ENCODE peak calls at places on chromosomes 4 and X, in four cellular contexts. One of them, this sample, is unnamed. For H3K4me1, the result is how much of the 10 kb centered on the place peaks cover.

GRCh38 chrX:40748977-40749376 is 13.6 kb upstream of the MED14 start:
- DNase-seq in psoas muscle: no peak
- DNase-seq in H9: no peak
- DNase-seq in ovary: no peak
- DNase-seq in this sample: no peak

GRCh38 chr4:61841710-61842109 is 641.6 kb downstream of the ADGRL3 start:
- DNase-seq in psoas muscle: no peak
- DNase-seq in H9: no peak
- DNase-seq in ovary: no peak
- DNase-seq in this sample: no peak

GRCh38 chr4:5051210-5051691 is at the start of gene STK32B:
- DNase-seq in psoas muscle: peak
- DNase-seq in H9: peak
- DNase-seq in ovary: peak
- DNase-seq in this sample: peak

GRCh38 chr4:43560047-43560446 is 667.5 kb downstream of the GRXCR1 start:
- DNase-seq in H9: no peak
- DNase-seq in ovary: no peak
- DNase-seq in psoas muscle: no peak
- DNase-seq in this sample: no peak

GRCh38 chr4:17117746-17118145 is 219.3 kb upstream of the LDB2 start:
- DNase-seq in ovary: no peak
- DNase-seq in psoas muscle: no peak
- DNase-seq in H9: no peak
- DNase-seq in this sample: no peak

GRCh38 chrX:104359124-104359523 is 104.4 kb upstream of the ESX1 start:
- DNase-seq in psoas muscle: no peak
- DNase-seq in H9: no peak
- DNase-seq in ovary: no peak
- DNase-seq in this sample: no peak

GRCh38 chr4:18980516-18981233 is 959.1 kb upstream of the LCORL start:
- DNase-seq in psoas muscle: no peak
- DNase-seq in H9: no peak
- DNase-seq in ovary: no peak
- DNase-seq in this sample: no peak

GRCh38 chrX:20228245-20228644 is 38.5 kb downstream of the RPS6KA3 start:
- DNase-seq in psoas muscle: no peak
- DNase-seq in H9: no peak
- DNase-seq in ovary: no peak
- DNase-seq in this sample: no peak

GRCh38 chrX:14406225-14406624 is 123.1 kb upstream of the GLRA2 start:
- DNase-seq in psoas muscle: no peak
- DNase-seq in H9: no peak
- DNase-seq in ovary: no peak
- DNase-seq in this sample: no peak

GRCh38 chr4:140901736-140902336 is 145.7 kb upstream of the TBC1D9 start:
- DNase-seq in H9: no peak
- DNase-seq in psoas muscle: no peak
- DNase-seq in ovary: no peak
- DNase-seq in this sample: no peak

GRCh38 chr4:119906277-119906676 is 160.4 kb downstream of the MAD2L1 start:
- DNase-seq in psoas muscle: no peak
- DNase-seq in ovary: no peak
- DNase-seq in H9: no peak
- DNase-seq in this sample: peak

GRCh38 chrX:103276581-103277002 is at the start of gene TCEAL5:
- DNase-seq in psoas muscle: no peak
- DNase-seq in H9: no peak
- DNase-seq in ovary: peak
- DNase-seq in this sample: peak

GRCh38 chr4:127708985-127709384 is 21.2 kb upstream of the SLC25A31 start:
- DNase-seq in psoas muscle: no peak
- DNase-seq in ovary: no peak
- DNase-seq in H9: no peak
- DNase-seq in this sample: no peak

GRCh38 chrX:74138943-74139342 is 165.0 kb upstream of the ZCCHC13 start:
- DNase-seq in H9: no peak
- DNase-seq in psoas muscle: no peak
- DNase-seq in ovary: no peak
- DNase-seq in this sample: no peak

GRCh38 chr4:10006236-10006603 is 15.1 kb downstream of the SLC2A9 start:
- DNase-seq in ovary: no peak
- DNase-seq in H9: no peak
- DNase-seq in psoas muscle: no peak
- DNase-seq in this sample: peak

GRCh38 chr4:31071807-31072486 is 351.8 kb downstream of the PCDH7 start:
- DNase-seq in psoas muscle: no peak
- DNase-seq in H9: no peak
- DNase-seq in ovary: no peak
- DNase-seq in this sample: no peak

GRCh38 chrX:151742311-151742710 is 7.8 kb downstream of the CNGA2 start:
- DNase-seq in H9: no peak
- DNase-seq in ovary: no peak
- DNase-seq in psoas muscle: no peak
- DNase-seq in this sample: no peak

GRCh38 chr4:150001815-150002214 is 76.4 kb upstream of the DCLK2 start:
- DNase-seq in ovary: no peak
- DNase-seq in psoas muscle: no peak
- DNase-seq in H9: no peak
- DNase-seq in this sample: no peak

GRCh38 chr4:15455290-15455689 is 14.4 kb upstream of the CC2D2A start:
- DNase-seq in ovary: no peak
- DNase-seq in psoas muscle: peak
- DNase-seq in H9: no peak
- DNase-seq in this sample: no peak

GRCh38 chr4:133190098-133190497 is 41.0 kb downstream of the PCDH10 start:
- DNase-seq in ovary: no peak
- DNase-seq in psoas muscle: no peak
- DNase-seq in H9: no peak
- DNase-seq in this sample: no peak

GRCh38 chr4:110085131-110085530 is 113.3 kb downstream of the ELOVL6 start:
- DNase-seq in psoas muscle: no peak
- DNase-seq in ovary: no peak
- DNase-seq in H9: no peak
- DNase-seq in this sample: no peak

GRCh38 chrX:72142094-72142843 is 10.6 kb upstream of the RTL5 start:
- DNase-seq in H9: no peak
- DNase-seq in psoas muscle: no peak
- DNase-seq in ovary: no peak
- DNase-seq in this sample: no peak

GRCh38 chr4:30268370-30268769 is 451.8 kb upstream of the PCDH7 start:
- DNase-seq in H9: no peak
- DNase-seq in psoas muscle: no peak
- DNase-seq in ovary: no peak
- DNase-seq in this sample: no peak

GRCh38 chr4:80538276-80538926 is 202.9 kb downstream of the CFAP299 start:
- DNase-seq in ovary: no peak
- DNase-seq in H9: no peak
- DNase-seq in psoas muscle: no peak
- DNase-seq in this sample: no peak
- H3K27ac ChIP-seq in ovary: no peak
- H3K27ac ChIP-seq in H9: no peak
- H3K27ac ChIP-seq in psoas muscle: no peak
- H3K27ac ChIP-seq in this sample: no peak

DNA sequence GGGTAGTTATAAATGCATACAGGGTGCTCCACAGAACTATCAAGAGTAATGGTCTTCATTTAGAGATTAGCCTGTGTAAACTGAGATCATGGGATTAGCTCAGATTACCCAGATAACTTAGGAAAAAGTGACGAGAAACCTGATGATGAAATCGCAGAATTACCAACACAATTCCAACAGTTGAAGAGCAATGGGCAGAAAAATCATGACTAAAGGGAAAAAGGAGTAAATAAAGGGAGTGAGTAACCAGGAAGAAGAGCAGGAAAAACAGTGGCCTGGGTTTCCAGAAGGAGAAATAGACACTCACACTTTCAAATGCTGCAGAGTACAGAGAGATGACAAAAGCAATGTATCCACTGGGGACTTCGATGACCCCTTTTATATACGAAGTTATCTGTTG is 817.3 kb downstream of the TRIML1 start:
- DNase-seq in H9: no peak
- DNase-seq in ovary: no peak
- DNase-seq in psoas muscle: no peak
- DNase-seq in this sample: no peak
- H3K4me1 ChIP-seq in H9: under half
- H3K4me1 ChIP-seq in ovary: under half
- H3K4me1 ChIP-seq in psoas muscle: under half
- H3K4me1 ChIP-seq in this sample: under half

GRCh38 chr4:41427306-41427882 is 110.6 kb upstream of the LIMCH1 start:
- DNase-seq in psoas muscle: no peak
- DNase-seq in ovary: no peak
- DNase-seq in H9: no peak
- DNase-seq in this sample: no peak
- H3K27ac ChIP-seq in psoas muscle: peak
- H3K27ac ChIP-seq in ovary: no peak
- H3K27ac ChIP-seq in H9: no peak
- H3K27ac ChIP-seq in this sample: peak

GRCh38 chr4:52870225-52870624 is 8.1 kb downstream of the RASL11B start:
- DNase-seq in H9: no peak
- DNase-seq in psoas muscle: no peak
- DNase-seq in ovary: no peak
- DNase-seq in this sample: no peak
- H3K4me1 ChIP-seq in H9: under half
- H3K4me1 ChIP-seq in psoas muscle: under half
- H3K4me1 ChIP-seq in ovary: under half
- H3K4me1 ChIP-seq in this sample: under half

GRCh38 chr4:3323071-3323481 is 30.3 kb downstream of the RGS12 start:
- DNase-seq in psoas muscle: no peak
- DNase-seq in H9: no peak
- DNase-seq in ovary: peak
- DNase-seq in this sample: no peak
- H3K27ac ChIP-seq in psoas muscle: no peak
- H3K27ac ChIP-seq in H9: no peak
- H3K27ac ChIP-seq in ovary: no peak
- H3K27ac ChIP-seq in this sample: no peak

GRCh38 chr4:87042986-87043820 is 108.4 kb downstream of the AFF1 start:
- DNase-seq in H9: no peak
- DNase-seq in ovary: no peak
- DNase-seq in psoas muscle: no peak
- DNase-seq in this sample: no peak
- H3K4me1 ChIP-seq in H9: under half
- H3K4me1 ChIP-seq in ovary: under half
- H3K4me1 ChIP-seq in psoas muscle: half or more
- H3K4me1 ChIP-seq in this sample: half or more

This sample was measured in left lung.